ENCODE peak calls at places on chromosome 15, in six cellular contexts. Y, Z, Q, R, D and N are unnamed samples.

GRCh38 chr15:81155375-81156218 is 21.5 kb downstream of the CFAP161 start:
- DNase-seq in Y (peak), Z (no peak), Q (no peak), R (no peak), D (no peak), N (peak)

GRCh38 chr15:58355352-58355964 is 76.3 kb upstream of the LIPC start:
- DNase-seq in Y (no peak), Z (no peak), Q (no peak), R (no peak), D (no peak), N (no peak)

GRCh38 chr15:34609658-34610057 is 26.2 kb upstream of the GOLGA8B start:
- DNase-seq in Y (no peak), Z (no peak), Q (no peak), R (no peak), D (peak), N (no peak)

GRCh38 chr15:101495334-101496197 is 6.1 kb upstream of the PCSK6 start:
- DNase-seq in Y (no peak), Z (no peak), Q (no peak), R (no peak), D (no peak), N (no peak)

GRCh38 chr15:71667228-71667627 is 143.1 kb upstream of the NR2E3 start:
- DNase-seq in Y (no peak), Z (no peak), Q (no peak), R (no peak), D (no peak), N (no peak)

GRCh38 chr15:63939531-63940130 is 105.9 kb upstream of the HERC1 start:
- DNase-seq in Y (peak), Z (no peak), Q (no peak), R (no peak), D (no peak), N (no peak)

GRCh38 chr15:73796266-73796939 is 43.3 kb upstream of the INSYN1 start:
- DNase-seq in Y (no peak), Z (no peak), Q (no peak), R (no peak), D (no peak), N (no peak)

GRCh38 chr15:81126887-81127286 is 7.2 kb upstream of the CFAP161 start:
- DNase-seq in Y (no peak), Z (no peak), Q (no peak), R (no peak), D (no peak), N (no peak)

GRCh38 chr15:97037080-97037479 is 706.6 kb downstream of the NR2F2 start:
- DNase-seq in Y (peak), Z (no peak), Q (no peak), R (no peak), D (no peak), N (no peak)

GRCh38 chr15:51076142-51076897 is 18.4 kb downstream of the TNFAIP8L3 start:
- DNase-seq in Y (peak), Z (no peak), Q (no peak), R (no peak), D (no peak), N (no peak)

GRCh38 chr15:34855397-34855796 is 60.0 kb upstream of the ACTC1 start:
- DNase-seq in Y (peak), Z (no peak), Q (no peak), R (no peak), D (no peak), N (peak)

GRCh38 chr15:47477253-47477652 is 240.1 kb upstream of the SEMA6D start:
- DNase-seq in Y (peak), Z (no peak), Q (no peak), R (no peak), D (no peak), N (peak)

GRCh38 chr15:42918047-42918446 is 2.5 kb downstream of the TTBK2 start:
- DNase-seq in Y (no peak), Z (no peak), Q (no peak), R (no peak), D (no peak), N (no peak)

GRCh38 chr15:92907880-92908279 is 7.8 kb downstream of the CHD2 start:
- DNase-seq in Y (peak), Z (no peak), Q (no peak), R (no peak), D (no peak), N (peak)

GRCh38 chr15:60358935-60359672 is 38.7 kb downstream of the ANXA2 start:
- DNase-seq in Y (peak), Z (no peak), Q (no peak), R (no peak), D (peak), N (no peak)

GRCh38 chr15:95175914-95176658 is 944.7 kb downstream of the MCTP2 start:
- DNase-seq in Y (peak), Z (no peak), Q (no peak), R (no peak), D (no peak), N (peak)

GRCh38 chr15:40844543-40844981 is 714 bp downstream of the SPINT1 start:
- DNase-seq in Y (no peak), Z (no peak), Q (peak), R (peak), D (no peak), N (peak)

GRCh38 chr15:34582461-34583357 is 742 bp downstream of the GOLGA8B start:
- DNase-seq in Y (peak), Z (no peak), Q (peak), R (peak), D (peak), N (peak)

GRCh38 chr15:52261498-52262242 is 33.9 kb downstream of the MYO5C start:
- DNase-seq in Y (peak), Z (peak), Q (peak), R (peak), D (peak), N (peak)

GRCh38 chr15:35450492-35450891 is 95.5 kb downstream of the DPH6 start:
- DNase-seq in Y (peak), Z (no peak), Q (no peak), R (no peak), D (no peak), N (no peak)

GRCh38 chr15:41886741-41887140 is 7.1 kb downstream of the SPTBN5 start:
- DNase-seq in Y (no peak), Z (no peak), Q (no peak), R (no peak), D (no peak), N (no peak)

GRCh38 chr15:80940331-80940730 is 49.3 kb downstream of the MESD start:
- DNase-seq in Y (no peak), Z (no peak), Q (no peak), R (no peak), D (no peak), N (no peak)

GRCh38 chr15:57298204-57298603 is 78.1 kb upstream of the CGNL1 start:
- DNase-seq in Y (no peak), Z (no peak), Q (no peak), R (no peak), D (no peak), N (no peak)

GRCh38 chr15:42499888-42500609 is 4.6 kb downstream of the SNAP23 start:
- DNase-seq in Y (peak), Z (no peak), Q (no peak), R (no peak), D (peak), N (peak)

GRCh38 chr15:67080118-67080899 is 14.9 kb downstream of the SMAD3 start:
- DNase-seq in Y (peak), Z (no peak), Q (no peak), R (no peak), D (no peak), N (no peak)

GRCh38 chr15:100229181-100230163 is 112.3 kb downstream of the ADAMTS17 start:
- DNase-seq in Y (no peak), Z (no peak), Q (no peak), R (no peak), D (no peak), N (no peak)

GRCh38 chr15:78200276-78200930 is 34.0 kb downstream of the ACSBG1 start:
- DNase-seq in Y (no peak), Z (no peak), Q (no peak), R (no peak), D (no peak), N (no peak)

GRCh38 chr15:57017024-57017423 is 98.6 kb downstream of the TCF12 start:
- DNase-seq in Y (peak), Z (no peak), Q (no peak), R (no peak), D (peak), N (peak)

DNA sequence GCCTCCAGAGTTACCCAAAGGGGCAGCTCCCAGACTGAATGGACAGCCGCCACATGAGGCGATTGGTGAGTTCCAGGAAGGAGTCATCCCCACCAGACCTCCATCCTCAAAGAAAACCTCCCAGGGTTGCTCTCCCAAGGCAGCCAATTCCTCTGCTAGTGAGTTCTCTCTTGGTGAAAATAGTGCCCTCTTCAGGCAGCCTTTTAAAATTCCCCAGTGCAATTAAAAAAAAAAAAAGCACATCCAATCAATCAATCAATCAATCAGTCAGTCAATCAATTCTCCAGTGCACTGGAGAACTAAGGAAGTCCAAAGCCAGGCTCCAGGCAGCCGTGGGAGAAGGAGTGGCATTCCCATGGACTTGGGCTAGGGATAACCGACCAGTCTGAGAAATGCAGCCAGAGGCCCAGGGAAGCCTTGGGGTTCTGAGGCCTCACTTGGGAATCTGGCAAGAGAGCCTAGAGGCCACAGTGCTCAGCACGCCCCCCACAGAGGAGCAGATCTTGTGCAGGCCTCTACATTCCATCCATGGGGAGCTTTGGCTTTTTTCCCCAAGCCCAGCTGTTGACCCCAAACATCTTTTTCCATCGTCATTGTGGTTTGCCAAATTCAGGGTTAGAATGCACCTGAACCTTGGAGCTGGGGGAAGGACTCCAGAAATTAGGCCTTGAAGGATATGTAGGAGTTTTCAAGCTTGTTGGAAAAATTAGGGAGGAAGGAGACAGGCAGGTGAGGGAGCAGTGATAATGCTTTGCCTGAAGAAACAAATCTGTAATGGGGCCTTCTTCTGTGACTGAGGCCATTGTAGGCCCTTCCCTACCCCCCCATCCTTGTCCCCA is 4.8 kb downstream of the PAQR5 start:
- DNase-seq in Y (no peak), Z (no peak), Q (no peak), R (no peak), D (no peak), N (peak)
- TF ChIP-seq CTCF in Y (peak), Z (no peak), Q (peak), R (no peak), D (peak), N (peak)

GRCh38 chr15:69793436-69793782 is 304.3 kb downstream of the TLE3 start:
- DNase-seq in Y (no peak), Z (no peak), Q (no peak), R (no peak), D (no peak), N (no peak)
- TF ChIP-seq CTCF in Y (no peak), Z (no peak), Q (no peak), R (no peak), D (no peak), N (no peak)

GRCh38 chr15:44580105-44580504 is 43.2 kb downstream of the EIF3J start:
- DNase-seq in Y (no peak), Z (no peak), Q (no peak), R (no peak), D (no peak), N (no peak)

GRCh38 chr15:44585633-44586032 is 48.7 kb downstream of the EIF3J start:
- DNase-seq in Y (no peak), Z (no peak), Q (no peak), R (no peak), D (no peak), N (no peak)

GRCh38 chr15:44588541-44588940 is 51.6 kb downstream of the EIF3J start:
- DNase-seq in Y (no peak), Z (no peak), Q (no peak), R (no peak), D (no peak), N (no peak)

DNA sequence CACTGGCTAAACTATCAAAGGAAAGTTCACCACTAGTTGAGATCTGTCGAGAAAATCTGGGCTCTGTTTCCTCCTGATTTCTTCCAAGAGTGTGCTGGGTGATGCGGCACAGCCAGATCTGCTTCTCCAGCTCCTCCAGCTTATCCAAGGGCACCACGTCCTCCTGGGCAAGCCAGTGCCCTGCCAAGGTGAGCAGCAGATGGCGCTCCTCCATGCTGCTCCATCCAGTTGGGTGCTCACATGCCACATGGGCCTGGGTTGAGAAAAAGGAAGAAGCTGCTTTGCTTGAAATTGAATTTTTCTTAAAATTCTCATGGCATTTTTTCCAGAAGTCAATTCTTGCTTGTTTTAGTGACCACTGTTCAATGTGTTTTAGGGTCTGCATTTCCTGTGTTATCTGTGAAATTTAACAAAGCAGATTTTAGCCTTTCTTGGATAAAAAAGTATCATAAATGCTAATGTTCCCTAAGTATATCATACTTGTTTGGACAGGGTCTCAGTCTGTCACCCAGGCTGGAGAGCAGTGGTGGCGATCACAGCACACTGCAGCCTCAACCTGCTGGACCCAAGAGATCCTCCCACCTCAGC is 47.3 kb downstream of the EIF3J start:
- DNase-seq in Y (peak), Z (no peak), Q (peak), R (peak), D (peak), N (peak)
- TF ChIP-seq CTCF in Y (peak), Z (no peak), Q (peak), R (no peak), D (peak), N (peak)

GRCh38 chr15:79366691-79367090 is 55.8 kb downstream of the TMED3 start:
- DNase-seq in Y (no peak), Z (no peak), Q (no peak), R (no peak), D (no peak), N (no peak)

GRCh38 chr15:79365765-79366164 is 54.9 kb downstream of the TMED3 start:
- DNase-seq in Y (no peak), Z (no peak), Q (no peak), R (no peak), D (peak), N (no peak)

GRCh38 chr15:79364571-79365240 is 53.8 kb downstream of the TMED3 start:
- DNase-seq in Y (no peak), Z (no peak), Q (no peak), R (no peak), D (peak), N (no peak)
- TF ChIP-seq CTCF in Y (peak), Z (no peak), Q (no peak), R (no peak), D (peak), N (no peak)

GRCh38 chr15:75760689-75761435 is 48.2 kb upstream of the CSPG4 start:
- DNase-seq in Y (no peak), Z (no peak), Q (no peak), R (no peak), D (no peak), N (no peak)

GRCh38 chr15:75753145-75753544 is 40.5 kb upstream of the CSPG4 start:
- DNase-seq in Y (no peak), Z (no peak), Q (no peak), R (no peak), D (no peak), N (no peak)

GRCh38 chr15:75763137-75763611 is 50.5 kb upstream of the CSPG4 start:
- DNase-seq in Y (no peak), Z (no peak), Q (no peak), R (no peak), D (no peak), N (no peak)

GRCh38 chr15:75761446-75762356 is 49.1 kb upstream of the CSPG4 start:
- DNase-seq in Y (no peak), Z (no peak), Q (no peak), R (no peak), D (no peak), N (no peak)

GRCh38 chr15:75758071-75758872 is 45.6 kb upstream of the CSPG4 start:
- DNase-seq in Y (peak), Z (peak), Q (peak), R (peak), D (peak), N (peak)
- TF ChIP-seq CTCF in Y (peak), Z (peak), Q (no peak), R (no peak), D (peak), N (no peak)

GRCh38 chr15:77094397-77095030 is 23.6 kb upstream of the TSPAN3 start:
- DNase-seq in Y (no peak), Z (no peak), Q (peak), R (no peak), D (peak), N (no peak)
- TF ChIP-seq CTCF in Y (peak), Z (no peak), Q (no peak), R (no peak), D (peak), N (no peak)

GRCh38 chr15:91849180-91849579 is 4.3 kb upstream of the SLCO3A1 start:
- DNase-seq in Y (no peak), Z (no peak), Q (no peak), R (no peak), D (no peak), N (no peak)

GRCh38 chr15:91853501-91853967 is at the start of gene SLCO3A1:
- DNase-seq in Y (peak), Z (no peak), Q (peak), R (peak), D (peak), N (peak)

GRCh38 chr15:91853968-91854943 is 748 bp downstream of the SLCO3A1 start:
- DNase-seq in Y (no peak), Z (no peak), Q (peak), R (peak), D (peak), N (peak)

GRCh38 chr15:91852741-91853500 is 587 bp upstream of the SLCO3A1 start:
- DNase-seq in Y (peak), Z (peak), Q (peak), R (peak), D (peak), N (peak)

GRCh38 chr15:91849749-91850161 is 3.8 kb upstream of the SLCO3A1 start:
- DNase-seq in Y (peak), Z (no peak), Q (no peak), R (no peak), D (no peak), N (peak)
- TF ChIP-seq CTCF in Y (peak), Z (peak), Q (peak), R (peak), D (peak), N (peak)

DNA sequence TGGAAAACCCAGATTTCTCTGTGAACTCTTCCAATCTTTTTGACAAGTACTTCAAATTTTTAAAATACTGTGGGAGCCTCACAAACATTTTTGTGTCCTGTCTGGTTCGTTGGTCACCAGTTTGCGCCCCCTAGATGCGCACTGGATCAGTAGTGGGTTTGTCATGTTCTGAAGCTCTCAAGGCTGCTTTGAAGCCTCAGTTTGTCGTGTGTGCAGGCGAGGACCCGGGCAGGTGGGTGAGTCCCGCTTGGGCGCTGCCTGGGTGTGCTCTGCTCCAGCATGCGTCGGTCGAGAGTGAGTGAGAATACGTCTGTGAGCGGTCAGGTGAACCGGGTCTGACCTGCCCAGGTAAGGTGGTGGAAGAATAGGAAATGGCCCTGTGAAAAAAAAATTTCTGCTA is 17.3 kb upstream of the AEN start:
- DNase-seq in Y (no peak), Z (no peak), Q (no peak), R (no peak), D (no peak), N (no peak)
- TF ChIP-seq CTCF in Y (no peak), Z (no peak), Q (no peak), R (no peak), D (peak), N (no peak)

GRCh38 chr15:62059108-62059817 is 984 bp downstream of the VPS13C start:
- DNase-seq in Y (peak), Z (no peak), Q (no peak), R (no peak), D (no peak), N (peak)
- TF ChIP-seq CTCF in Y (peak), Z (no peak), Q (no peak), R (no peak), D (peak), N (no peak)

DNA sequence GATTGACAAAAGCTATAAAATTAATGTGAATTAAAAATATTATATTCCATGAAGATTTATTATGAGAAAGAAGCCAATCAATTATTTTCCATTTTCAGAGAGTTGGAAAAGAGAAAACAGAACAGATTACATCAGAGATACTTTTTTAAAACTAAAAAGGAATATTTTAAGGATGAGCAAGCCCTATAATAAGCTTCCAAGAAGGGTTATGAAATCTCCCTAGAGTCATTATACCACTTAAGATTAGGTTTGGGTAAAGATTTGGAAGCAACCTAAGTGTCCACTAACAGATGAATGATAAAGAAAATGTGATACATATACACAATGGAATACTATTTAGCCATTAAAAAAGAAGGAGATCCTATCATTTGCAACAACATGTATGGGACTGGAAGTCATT is 51.6 kb upstream of the FSIP1 start:
- DNase-seq in Y (peak), Z (no peak), Q (no peak), R (no peak), D (no peak), N (no peak)
- TF ChIP-seq CTCF in Y (no peak), Z (no peak), Q (no peak), R (no peak), D (no peak), N (no peak)